ENCODE peak calls at places on chromosomes 11 and 22, in six cellular contexts. One of them, this sample, is unnamed.

GRCh38 chr11:14500181-14500651 is 605 bp upstream of the COPB1 start:
- DNase-seq in colonic mucosa: peak
- DNase-seq in A549: peak
- DNase-seq in BE2C: peak
- DNase-seq in cardiac muscle cell: peak
- DNase-seq in HCT116: no peak
- DNase-seq in this sample: peak

GRCh38 chr22:36238348-36239149 is 778 bp downstream of the APOL2 start:
- DNase-seq in colonic mucosa: peak
- DNase-seq in A549: no peak
- DNase-seq in BE2C: peak
- DNase-seq in cardiac muscle cell: peak
- DNase-seq in HCT116: no peak
- DNase-seq in this sample: no peak

GRCh38 chr11:102770191-102770590 is 10.2 kb downstream of the MMP10 start:
- DNase-seq in colonic mucosa: no peak
- DNase-seq in A549: no peak
- DNase-seq in BE2C: no peak
- DNase-seq in cardiac muscle cell: no peak
- DNase-seq in HCT116: no peak
- DNase-seq in this sample: no peak

GRCh38 chr22:40120783-40121182 is 56.9 kb upstream of the TNRC6B start:
- DNase-seq in colonic mucosa: no peak
- DNase-seq in A549: no peak
- DNase-seq in BE2C: no peak
- DNase-seq in cardiac muscle cell: no peak
- DNase-seq in HCT116: no peak
- DNase-seq in this sample: no peak

GRCh38 chr11:34146411-34146810 is 41.0 kb downstream of the NAT10 start:
- DNase-seq in colonic mucosa: no peak
- DNase-seq in A549: no peak
- DNase-seq in BE2C: no peak
- DNase-seq in cardiac muscle cell: no peak
- DNase-seq in HCT116: no peak
- DNase-seq in this sample: no peak

GRCh38 chr11:96010683-96011082 is 86.8 kb upstream of the MTMR2 start:
- DNase-seq in colonic mucosa: no peak
- DNase-seq in A549: no peak
- DNase-seq in BE2C: no peak
- DNase-seq in cardiac muscle cell: no peak
- DNase-seq in HCT116: no peak
- DNase-seq in this sample: no peak

GRCh38 chr11:10550988-10551657 is 10.1 kb upstream of the RNF141 start:
- DNase-seq in colonic mucosa: no peak
- DNase-seq in A549: no peak
- DNase-seq in BE2C: no peak
- DNase-seq in cardiac muscle cell: no peak
- DNase-seq in HCT116: no peak
- DNase-seq in this sample: no peak

GRCh38 chr11:109421981-109422590 is at the start of gene C11orf87:
- DNase-seq in colonic mucosa: no peak
- DNase-seq in A549: no peak
- DNase-seq in BE2C: peak
- DNase-seq in cardiac muscle cell: peak
- DNase-seq in HCT116: no peak
- DNase-seq in this sample: no peak

GRCh38 chr11:88590366-88590765 is 252.8 kb upstream of the CTSC start:
- DNase-seq in colonic mucosa: no peak
- DNase-seq in A549: no peak
- DNase-seq in BE2C: no peak
- DNase-seq in cardiac muscle cell: no peak
- DNase-seq in HCT116: no peak
- DNase-seq in this sample: no peak

GRCh38 chr11:123062892-123063395 is 1.0 kb upstream of the HSPA8 start:
- DNase-seq in colonic mucosa: no peak
- DNase-seq in A549: no peak
- DNase-seq in BE2C: no peak
- DNase-seq in cardiac muscle cell: peak
- DNase-seq in HCT116: no peak
- DNase-seq in this sample: no peak

GRCh38 chr11:61949169-61950034 is 749 bp upstream of the BEST1 start:
- DNase-seq in colonic mucosa: peak
- DNase-seq in A549: peak
- DNase-seq in BE2C: peak
- DNase-seq in cardiac muscle cell: peak
- DNase-seq in HCT116: peak
- DNase-seq in this sample: peak

DNA sequence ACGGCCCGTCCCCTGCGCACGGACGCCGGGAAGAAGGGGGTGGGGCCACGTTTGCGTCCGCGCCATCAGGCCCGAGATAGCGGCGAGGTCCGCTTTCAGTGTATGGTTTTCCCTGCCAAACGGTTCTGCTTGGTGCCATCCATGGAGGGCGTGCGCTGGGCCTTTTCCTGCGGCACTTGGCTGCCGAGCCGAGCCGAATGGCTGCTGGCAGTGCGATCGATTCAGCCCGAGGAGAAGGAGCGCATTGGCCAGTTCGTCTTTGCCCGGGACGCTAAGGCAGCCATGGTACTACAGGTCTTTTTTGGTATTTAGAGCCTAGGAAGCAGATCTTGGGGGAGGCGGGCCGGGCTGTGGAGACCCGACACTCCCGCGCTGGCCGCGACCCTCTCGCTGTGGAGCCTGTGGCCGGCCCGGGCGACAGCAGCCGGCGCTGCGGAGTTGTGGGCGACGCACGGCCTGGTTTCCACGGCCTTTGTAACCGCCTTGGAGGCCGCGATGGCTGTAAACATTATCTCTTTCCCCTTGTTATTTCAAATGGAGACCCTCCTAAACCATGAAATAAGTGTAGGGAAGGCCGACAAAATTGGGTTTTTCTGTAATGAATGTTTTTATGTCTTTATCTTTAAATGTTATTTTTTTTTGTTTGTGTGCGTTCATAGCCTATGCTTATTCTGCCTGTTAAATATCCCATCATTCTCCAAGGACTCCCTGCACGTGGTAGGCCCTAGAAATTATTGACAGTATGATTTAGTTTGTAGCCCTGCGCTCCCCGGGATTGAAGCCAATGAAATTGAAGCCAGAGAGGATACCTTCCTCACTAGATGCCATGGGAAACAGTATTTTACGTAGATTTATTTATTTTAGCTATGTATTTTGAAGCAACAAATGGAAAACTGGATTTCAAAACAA is at the start of gene AASDHPPT:
- DNase-seq in colonic mucosa: peak
- DNase-seq in A549: peak
- DNase-seq in BE2C: peak
- DNase-seq in cardiac muscle cell: peak
- DNase-seq in HCT116: peak
- DNase-seq in this sample: no peak
- H3K4me3 ChIP-seq in colonic mucosa: peak
- H3K4me3 ChIP-seq in A549: peak
- H3K4me3 ChIP-seq in BE2C: peak
- H3K4me3 ChIP-seq in cardiac muscle cell: peak
- H3K4me3 ChIP-seq in HCT116: peak
- H3K4me3 ChIP-seq in this sample: peak

DNA sequence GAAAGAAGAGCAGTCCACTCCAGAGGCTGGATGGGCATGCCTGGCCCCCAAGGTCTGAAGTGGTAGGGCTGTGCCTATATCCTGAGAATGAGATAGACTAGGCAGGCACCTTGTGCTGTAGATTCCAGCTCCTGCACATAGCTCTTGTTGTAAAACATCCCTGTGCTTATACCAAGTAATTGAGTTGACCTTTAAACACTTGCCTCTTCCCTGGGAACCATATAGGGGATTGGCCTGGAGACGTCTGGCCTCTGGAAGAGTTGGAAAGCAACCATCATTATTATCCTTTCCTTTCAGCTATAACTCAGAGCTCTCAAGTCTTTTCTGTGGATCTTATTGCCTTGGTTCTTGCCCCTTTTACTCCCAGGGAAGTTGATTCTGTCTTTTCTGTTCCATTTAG is 15.1 kb downstream of the LIMK2 start:
- DNase-seq in colonic mucosa: peak
- DNase-seq in A549: no peak
- DNase-seq in BE2C: no peak
- DNase-seq in cardiac muscle cell: no peak
- DNase-seq in HCT116: no peak
- DNase-seq in this sample: no peak
- H3K4me3 ChIP-seq in colonic mucosa: no peak
- H3K4me3 ChIP-seq in A549: no peak
- H3K4me3 ChIP-seq in BE2C: no peak
- H3K4me3 ChIP-seq in cardiac muscle cell: no peak
- H3K4me3 ChIP-seq in HCT116: no peak
- H3K4me3 ChIP-seq in this sample: no peak

DNA sequence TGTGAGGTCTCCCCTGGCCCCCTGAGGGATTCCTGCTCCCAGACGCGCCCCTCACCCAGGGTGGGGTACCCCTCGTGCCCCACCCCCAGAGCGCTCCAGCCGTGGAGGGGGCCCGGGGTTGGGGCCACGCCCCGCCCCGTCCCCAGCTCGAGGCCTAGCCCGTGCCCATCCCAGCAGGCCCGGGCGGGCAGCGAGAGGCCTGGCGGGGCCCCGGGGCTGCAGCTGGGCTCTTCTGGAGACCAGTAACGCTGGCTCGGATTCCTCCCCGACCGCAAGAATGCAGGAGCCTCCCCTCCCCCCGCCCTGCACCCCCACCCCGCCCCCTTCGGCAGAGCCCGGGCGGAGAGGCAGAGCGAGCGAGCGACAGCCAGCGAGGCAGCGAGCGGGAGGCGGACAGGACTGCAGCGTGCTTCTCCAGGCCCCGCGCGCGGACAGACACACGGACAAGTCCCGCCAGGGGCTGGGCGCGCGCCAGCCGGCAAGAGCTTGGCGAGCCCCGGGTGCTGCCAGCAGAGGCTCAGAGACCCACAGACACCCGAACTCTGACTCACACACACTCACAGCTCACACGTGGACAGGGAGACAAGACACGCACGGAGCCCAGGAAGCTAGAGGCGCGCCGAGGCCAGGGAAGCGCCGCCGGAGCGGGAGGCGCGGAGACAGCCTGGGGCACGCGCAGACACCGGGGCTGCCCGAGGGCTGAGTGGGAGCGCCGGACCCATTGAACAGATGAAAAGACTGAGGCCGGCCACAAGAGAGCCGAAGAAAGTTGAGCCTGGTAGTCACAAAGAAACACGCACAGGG is 15.2 kb downstream of the BCL9L start:
- DNase-seq in colonic mucosa: no peak
- DNase-seq in A549: peak
- DNase-seq in BE2C: no peak
- DNase-seq in cardiac muscle cell: peak
- DNase-seq in HCT116: no peak
- DNase-seq in this sample: peak
- H3K4me3 ChIP-seq in colonic mucosa: peak
- H3K4me3 ChIP-seq in A549: peak
- H3K4me3 ChIP-seq in BE2C: no peak
- H3K4me3 ChIP-seq in cardiac muscle cell: peak
- H3K4me3 ChIP-seq in HCT116: peak
- H3K4me3 ChIP-seq in this sample: peak

DNA sequence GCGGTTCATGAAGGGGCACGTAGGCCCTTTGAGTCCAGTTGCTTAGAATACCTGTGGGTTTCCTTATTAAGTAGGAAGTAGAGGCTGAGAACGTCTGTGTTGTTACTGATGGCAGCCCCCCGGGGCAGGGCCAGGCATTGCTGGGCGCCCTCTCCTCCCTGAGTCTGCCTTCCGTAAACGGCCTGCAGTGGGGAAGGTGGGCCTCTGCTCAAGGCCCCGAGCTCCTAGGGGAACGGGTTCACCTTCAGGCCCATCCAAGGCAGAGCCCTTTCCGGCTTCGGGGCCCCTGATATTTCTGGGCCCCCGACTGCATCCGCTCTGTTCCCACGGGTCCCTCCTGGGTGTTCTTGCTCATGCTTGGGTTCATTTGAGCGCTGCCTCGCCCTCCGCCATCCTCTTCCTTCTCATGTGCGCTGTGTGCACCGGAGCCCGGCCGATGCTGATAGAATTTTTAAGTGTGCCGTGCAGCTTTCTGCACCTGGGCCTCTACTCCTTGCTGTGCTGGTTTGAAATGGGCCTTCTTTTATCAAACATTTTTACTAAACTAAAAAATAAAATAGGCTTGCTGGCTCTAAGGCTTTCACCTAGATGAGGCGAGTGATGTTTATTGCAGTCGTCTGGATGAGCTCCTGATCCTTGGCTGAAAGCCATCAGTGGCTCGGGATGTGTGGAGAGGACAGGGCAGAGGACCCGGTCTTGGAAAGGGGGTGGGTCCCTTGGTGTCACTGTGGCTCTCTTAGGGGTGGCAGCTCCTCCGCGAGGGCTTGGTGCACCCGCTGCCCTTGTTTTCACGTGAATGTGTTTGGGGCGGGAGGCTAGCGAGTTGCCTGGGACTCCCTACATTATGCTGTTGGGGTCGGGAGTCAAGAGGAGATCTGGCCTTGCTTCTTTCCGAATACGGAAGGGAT is 12.3 kb downstream of the TBC1D22A start:
- DNase-seq in colonic mucosa: no peak
- DNase-seq in A549: no peak
- DNase-seq in BE2C: no peak
- DNase-seq in cardiac muscle cell: no peak
- DNase-seq in HCT116: no peak
- DNase-seq in this sample: no peak
- H3K4me3 ChIP-seq in colonic mucosa: no peak
- H3K4me3 ChIP-seq in A549: peak
- H3K4me3 ChIP-seq in BE2C: no peak
- H3K4me3 ChIP-seq in cardiac muscle cell: no peak
- H3K4me3 ChIP-seq in HCT116: peak
- H3K4me3 ChIP-seq in this sample: no peak